ENCODE peak calls at places on chromosomes 4 and X, in ten cellular contexts. Q is gastrocnemius medialis, K is HCT116, V is tibial artery, J is pancreas, H is cardiac fibroblast, I is fibroblast of the aortic adventitia, M is left ventricle myocardium inferior, F is endothelial cell, U is PC-3. L is an unnamed sample.

GRCh38 chr4:1199556-1200331 is 27.4 kb upstream of the SPON2 start:
- DNase-seq in F (no peak), K (no peak), M (no peak), H (no peak), Q (no peak), V (no peak), I (no peak), U (no peak), J (no peak), L (no peak)

GRCh38 chr4:128060130-128060619 is 937 bp upstream of the LARP1B start:
- DNase-seq in H (no peak), K (no peak), Q (no peak), U (no peak), J (no peak), I (peak), F (no peak), M (no peak), V (no peak), L (peak)

GRCh38 chr4:148287111-148287510 is 155.1 kb downstream of the NR3C2 start:
- DNase-seq in K (no peak), Q (no peak), V (no peak), I (no peak), H (no peak), J (no peak), U (no peak), F (no peak), M (no peak), L (no peak)

GRCh38 chr4:183390374-183390773 is 54.1 kb upstream of the CDKN2AIP start:
- DNase-seq in J (no peak), I (no peak), F (no peak), K (no peak), V (peak), M (no peak), U (no peak), Q (no peak), H (no peak), L (no peak)

GRCh38 chr4:88765729-88766128 is 68.1 kb upstream of the NAP1L5 start:
- DNase-seq in V (peak), Q (peak), U (peak), M (peak), J (no peak), H (peak), K (no peak), I (peak), F (no peak), L (peak)

GRCh38 chr4:134762053-134762452 is 560.5 kb upstream of the PABPC4L start:
- DNase-seq in I (no peak), K (no peak), F (no peak), V (no peak), Q (no peak), U (no peak), M (no peak), H (no peak), J (no peak), L (no peak)

GRCh38 chrX:16892504-16893362 is 22.6 kb upstream of the RBBP7 start:
- DNase-seq in J (peak), F (peak), V (peak), K (peak), I (peak), Q (peak), H (peak), U (peak), M (peak), L (peak)

GRCh38 chr4:80045831-80046230 is 27.2 kb downstream of the ANTXR2 start:
- DNase-seq in U (no peak), V (no peak), M (no peak), H (peak), J (no peak), K (no peak), I (peak), F (no peak), Q (no peak), L (peak)

GRCh38 chr4:184983660-184984356 is 34.5 kb upstream of the HELT start:
- DNase-seq in I (peak), U (peak), V (no peak), Q (peak), M (peak), F (peak), J (peak), H (peak), K (peak), L (peak)

GRCh38 chrX:28880136-28880535 is 292.9 kb downstream of the IL1RAPL1 start:
- DNase-seq in F (no peak), Q (no peak), K (no peak), H (peak), I (peak), J (no peak), V (no peak), U (no peak), M (no peak), L (peak)

GRCh38 chr4:15063341-15063740 is 61.1 kb downstream of the CPEB2 start:
- DNase-seq in I (no peak), M (no peak), V (no peak), Q (no peak), U (no peak), J (no peak), K (no peak), H (no peak), F (no peak), L (peak)

GRCh38 chr4:4321951-4322688 is 32.1 kb downstream of the ZBTB49 start:
- DNase-seq in K (no peak), H (no peak), Q (no peak), F (no peak), I (no peak), U (no peak), J (no peak), V (peak), M (no peak), L (no peak)

GRCh38 chr4:2141762-2142520 is 82.8 kb downstream of the NAT8L start:
- DNase-seq in U (no peak), H (no peak), J (no peak), V (no peak), Q (no peak), K (no peak), I (no peak), M (no peak), F (no peak), L (peak)

GRCh38 chrX:72409993-72410392 is 104.3 kb upstream of the CITED1 start:
- DNase-seq in M (no peak), J (no peak), U (no peak), Q (no peak), K (no peak), I (no peak), F (no peak), H (no peak), V (no peak), L (no peak)

GRCh38 chrX:113644426-113644825 is 803.8 kb upstream of the AMOT start:
- DNase-seq in M (no peak), F (no peak), H (peak), I (peak), J (no peak), K (no peak), V (no peak), Q (no peak), U (peak), L (no peak)

GRCh38 chrX:67543818-67544217 is at the start of gene AR:
- DNase-seq in U (no peak), J (peak), K (no peak), F (peak), I (peak), M (peak), H (peak), V (peak), Q (peak), L (peak)

GRCh38 chr4:53900275-53900649 is 164.1 kb downstream of the CHIC2 start:
- DNase-seq in U (no peak), K (no peak), Q (no peak), I (no peak), V (no peak), H (no peak), F (no peak), J (no peak), M (no peak), L (no peak)

GRCh38 chrX:150504399-150505186 is 63.8 kb upstream of the MTM1 start:
- DNase-seq in K (no peak), F (no peak), J (peak), U (peak), M (no peak), H (peak), I (peak), V (no peak), Q (no peak), L (no peak)

GRCh38 chr4:15037923-15038541 is 35.8 kb downstream of the CPEB2 start:
- DNase-seq in M (no peak), K (no peak), H (no peak), I (peak), J (no peak), F (no peak), U (no peak), V (no peak), Q (no peak), L (peak)

GRCh38 chr4:30716671-30717207 is 3.4 kb upstream of the PCDH7 start:
- DNase-seq in J (no peak), M (no peak), I (peak), V (no peak), H (peak), U (peak), Q (no peak), F (peak), K (no peak), L (peak)

GRCh38 chrX:826026-826425 is 195.4 kb downstream of the SHOX start:
- DNase-seq in I (peak), K (no peak), J (no peak), F (no peak), M (no peak), U (no peak), H (peak), Q (no peak), V (no peak), L (peak)

GRCh38 chr4:42359686-42360085 is 37.6 kb upstream of the SHISA3 start:
- DNase-seq in J (no peak), M (no peak), V (no peak), K (no peak), Q (no peak), H (peak), I (peak), F (no peak), U (no peak), L (no peak)

GRCh38 chr4:78070731-78071282 is 13.7 kb downstream of the FRAS1 start:
- DNase-seq in F (no peak), K (no peak), U (no peak), Q (no peak), V (no peak), M (no peak), H (no peak), I (no peak), J (no peak), L (no peak)

GRCh38 chr4:23945521-23946017 is 55.7 kb upstream of the PPARGC1A start:
- DNase-seq in Q (peak), J (no peak), V (no peak), M (no peak), F (no peak), K (no peak), U (peak), H (peak), I (peak), L (peak)

GRCh38 chrX:144801786-144802185 is 445.5 kb upstream of the SPANXN1 start:
- DNase-seq in H (peak), K (no peak), F (no peak), V (no peak), I (peak), U (peak), J (no peak), Q (no peak), M (no peak), L (no peak)

GRCh38 chrX:17692709-17693346 is 44.5 kb upstream of the SCML1 start:
- DNase-seq in U (peak), V (no peak), I (peak), F (no peak), H (peak), K (no peak), Q (no peak), J (no peak), M (no peak), L (peak)

GRCh38 chrX:53440631-53441517 is 6.7 kb upstream of the HSD17B10 start:
- DNase-seq in J (peak), I (peak), V (peak), F (peak), K (no peak), Q (peak), U (peak), H (peak), M (peak), L (peak)

GRCh38 chr4:55530167-55530566 is 16.5 kb downstream of the CLOCK start:
- DNase-seq in V (no peak), I (no peak), F (no peak), M (no peak), U (no peak), K (no peak), J (no peak), Q (no peak), H (no peak), L (no peak)

GRCh38 chr4:5712517-5712916 is 1.5 kb downstream of the EVC start:
- DNase-seq in H (peak), Q (no peak), U (peak), M (no peak), F (no peak), I (peak), K (no peak), V (no peak), J (no peak), L (peak)

DNA sequence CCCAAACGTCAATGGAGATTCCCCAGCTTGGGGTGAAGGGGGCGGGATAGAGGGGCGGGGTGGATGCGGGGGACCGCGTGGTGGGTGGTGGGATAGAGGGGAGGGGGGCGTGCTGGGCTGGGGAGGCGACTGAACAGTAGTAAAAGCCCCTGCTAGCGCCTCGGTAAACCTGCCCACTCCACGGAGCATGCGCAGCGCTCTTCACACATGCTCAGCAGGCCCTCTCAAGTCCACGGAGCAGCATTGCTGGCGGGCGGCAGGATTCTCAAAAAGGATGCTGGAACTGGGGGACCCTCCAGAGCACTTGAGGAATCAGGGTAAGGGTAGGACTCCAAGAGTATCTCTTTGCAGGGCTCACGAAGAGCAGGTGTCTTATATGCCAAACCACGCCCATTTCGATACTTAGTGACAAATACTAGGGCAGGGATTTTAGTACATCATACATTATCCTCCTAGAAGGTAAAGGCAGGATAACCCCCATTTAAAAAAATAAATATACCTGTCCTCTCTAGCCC is 378 bp upstream of the RPS6KA6 start:
- DNase-seq in F (peak), M (peak), U (peak), K (no peak), Q (no peak), J (peak), V (peak), I (peak), H (peak), L (peak)
- TF ChIP-seq CTCF in F (no peak), M (no peak), U (no peak), K (no peak), Q (no peak), J (no peak), V (no peak), I (peak), H (no peak), L (no peak)

GRCh38 chrX:43328358-43328946 is 327.6 kb upstream of the MAOA start:
- DNase-seq in I (no peak), V (no peak), Q (no peak), F (no peak), J (no peak), M (no peak), K (no peak), U (no peak), H (no peak), L (no peak)

GRCh38 chrX:43333543-43333942 is 322.6 kb upstream of the MAOA start:
- DNase-seq in M (no peak), U (no peak), K (no peak), F (no peak), I (no peak), V (no peak), J (no peak), H (peak), Q (no peak), L (peak)
- TF ChIP-seq CTCF in M (no peak), U (peak), K (peak), F (peak), I (no peak), V (no peak), J (no peak), H (no peak), Q (no peak), L (no peak)

DNA sequence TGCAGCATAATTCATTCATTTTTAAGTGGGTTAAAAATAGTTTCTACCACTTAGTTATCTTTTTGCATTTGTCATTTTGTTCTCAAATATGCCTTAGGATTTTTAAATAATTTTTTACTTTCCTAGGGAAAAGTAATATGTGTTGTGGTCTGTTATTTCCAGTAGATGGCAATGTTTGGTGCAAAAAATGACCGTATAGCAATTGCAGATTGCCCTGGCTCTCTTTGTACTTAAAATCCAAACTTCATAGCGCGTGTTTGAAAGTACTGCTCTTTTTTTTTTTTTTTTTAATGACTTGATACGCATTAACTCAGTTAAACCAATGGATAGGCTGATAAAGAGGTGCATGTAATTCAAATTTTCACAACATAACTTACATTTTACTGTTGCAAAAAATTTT is 74.4 kb upstream of the RBMX start:
- DNase-seq in V (no peak), M (no peak), H (peak), I (peak), U (peak), Q (no peak), F (no peak), K (peak), J (no peak), L (peak)
- TF ChIP-seq CTCF in V (no peak), M (peak), H (peak), I (peak), U (peak), Q (no peak), F (peak), K (peak), J (peak), L (peak)

GRCh38 chrX:109472939-109473713 is 8.8 kb downstream of the GUCY2F start:
- DNase-seq in J (no peak), K (peak), V (no peak), I (peak), H (peak), F (peak), Q (no peak), M (no peak), U (peak), L (peak)
- TF ChIP-seq CTCF in J (no peak), K (peak), V (no peak), I (peak), H (peak), F (no peak), Q (no peak), M (no peak), U (peak), L (peak)

L was measured in choroid plexus epithelial cell.